ENCODE peak calls at places on chromosomes 4 and X, in eight cellular contexts. O is IMR-90, E is K562, F is HCT116, S is mammary epithelial cell, M is fibroblast of lung, J is PC-3, Y is keratinocyte. R is an unnamed sample.

GRCh38 chrX:110944793-110945466 is 149.3 kb upstream of the CHRDL1 start:
- DNase-seq in O (no peak), E (no peak), F (no peak), S (peak; percentile 69), M (no peak), J (no peak), Y (no peak), R (no peak)

GRCh38 chr4:155705664-155706063 is 39.0 kb downstream of the GUCY1A1 start:
- DNase-seq in O (peak; percentile 64), E (no peak), F (no peak), S (no peak), M (peak; percentile 88), J (peak; percentile 10), Y (no peak), R (peak; percentile 33)

GRCh38 chr4:185305979-185306442 is 89.7 kb downstream of the LRP2BP start:
- DNase-seq in O (peak; percentile 97), E (no peak), F (peak; percentile 83), S (peak; percentile 99), M (peak; percentile 78), J (peak; percentile 95), Y (peak; percentile 86), R (no peak)

GRCh38 chr4:54556587-54556986 is 101.2 kb upstream of the KIT start:
- DNase-seq in O (no peak), E (no peak), F (no peak), S (no peak), M (no peak), J (no peak), Y (no peak), R (no peak)

GRCh38 chr4:56220261-56220660 is 167.0 kb downstream of the AASDH start:
- DNase-seq in O (peak; percentile 2), E (no peak), F (no peak), S (no peak), M (peak; percentile 41), J (no peak), Y (no peak), R (no peak)

GRCh38 chr4:134934036-134934806 is 732.6 kb upstream of the PABPC4L start:
- DNase-seq in O (no peak), E (no peak), F (no peak), S (no peak), M (no peak), J (no peak), Y (no peak), R (no peak)

GRCh38 chr4:114598191-114599121 is at the start of gene UGT8:
- DNase-seq in O (no peak), E (peak; percentile 49), F (peak; percentile 35), S (peak; percentile 32), M (peak; percentile 11), J (peak; percentile 34), Y (no peak), R (peak; percentile 91)

GRCh38 chr4:88674989-88675388 is 22.6 kb downstream of the NAP1L5 start:
- DNase-seq in O (peak; percentile 83), E (no peak), F (no peak), S (peak; percentile 5), M (peak; percentile 26), J (no peak), Y (no peak), R (no peak)

GRCh38 chr4:77190053-77190452 is 33.0 kb downstream of the CCNG2 start:
- DNase-seq in O (peak; percentile 6), E (no peak), F (no peak), S (peak; percentile 61), M (no peak), J (peak; percentile 76), Y (no peak), R (no peak)
- TF ChIP-seq CTCF in O (no peak), E (peak; percentile 33), F (peak; percentile 15), S (no peak), M (no peak), J (peak; percentile 12), Y (no peak), R (no peak)

GRCh38 chr4:36242629-36243354 is 1.5 kb downstream of the ARAP2 start:
- DNase-seq in O (no peak), E (no peak), F (no peak), S (no peak), M (peak; percentile 3), J (peak; percentile 33), Y (no peak), R (no peak)
- H3K27ac ChIP-seq in O (no peak overlapping the region), E (no peak overlapping the region), F (no peak overlapping the region), S (peak overlapping the region; percentile 45), M (no peak overlapping the region), J (no peak overlapping the region), Y (peak overlapping the region; percentile 87), R (no peak overlapping the region)

DNA sequence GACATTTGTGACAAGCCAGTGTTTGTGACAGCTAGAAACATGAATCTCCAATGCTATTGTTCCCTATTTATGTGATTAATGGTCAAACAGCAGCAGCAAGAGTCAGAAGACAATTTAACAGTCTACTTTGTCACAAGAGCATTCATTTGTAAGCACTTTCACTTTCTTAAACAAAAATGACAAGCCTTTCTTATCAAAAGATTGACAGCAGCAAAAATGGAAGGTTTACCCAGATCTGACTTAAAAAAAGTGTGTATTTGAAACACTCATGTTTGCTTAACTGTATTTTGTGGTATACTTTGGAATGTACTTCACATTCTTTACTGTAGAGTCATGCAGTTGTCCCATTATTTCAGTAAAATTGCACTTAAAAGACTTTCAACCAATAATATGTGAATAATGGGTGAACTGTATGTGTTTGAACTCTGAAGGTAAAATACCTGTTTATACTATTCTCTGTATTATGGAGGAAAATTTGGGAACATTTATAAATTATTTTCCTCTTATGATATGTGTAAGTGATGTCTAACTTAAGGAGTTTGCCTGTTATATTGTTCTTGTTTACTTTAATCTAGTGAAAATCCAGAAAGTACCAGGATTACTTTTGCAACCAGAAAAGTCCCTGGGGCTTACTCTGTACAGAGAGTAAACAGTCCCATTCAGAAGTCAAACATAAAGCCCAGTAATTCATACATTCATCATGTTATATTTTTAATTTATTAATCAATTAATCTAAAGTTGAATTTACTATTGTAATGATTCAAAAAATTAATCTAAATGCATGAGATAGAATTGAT is 314.9 kb upstream of the TRAM1L1 start:
- DNase-seq in O (peak; percentile 77), E (no peak), F (peak; percentile 18), S (peak; percentile 60), M (peak; percentile 79), J (peak; percentile 81), Y (peak; percentile 21), R (no peak)
- H3K9ac ChIP-seq in O (no peak overlapping the region), E (no peak overlapping the region), F (no peak overlapping the region), S (no peak overlapping the region), M (no peak overlapping the region), J (no peak overlapping the region), Y (no peak overlapping the region), R (no peak overlapping the region)

GRCh38 chrX:138917781-138918180 is 206.3 kb upstream of the FGF13 start:
- DNase-seq in O (peak; percentile 0), E (no peak), F (no peak), S (peak; percentile 48), M (peak; percentile 31), J (peak; percentile 80), Y (no peak), R (no peak)
- TF ChIP-seq CTCF in O (no peak), E (no peak), F (no peak), S (no peak), M (no peak), J (no peak), Y (no peak), R (no peak)

DNA sequence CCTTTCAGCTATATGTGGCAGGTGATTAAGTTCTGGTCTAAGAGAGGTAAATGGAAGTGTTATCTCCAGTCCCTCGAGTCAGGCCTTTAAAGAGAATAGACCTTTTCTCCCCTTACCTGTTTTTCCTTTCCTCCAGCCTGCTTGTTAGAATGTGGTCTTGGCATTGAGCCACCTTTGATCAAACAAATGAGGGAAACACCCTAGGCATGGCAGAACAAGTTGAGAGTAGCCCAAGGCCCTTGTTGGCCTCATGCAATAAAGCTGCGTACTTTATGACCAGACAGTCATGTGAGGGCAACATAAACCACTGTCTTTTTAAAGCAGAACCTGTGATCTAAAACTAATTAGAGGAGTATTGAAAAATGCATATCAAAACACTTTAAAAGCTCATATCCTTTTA is 13.2 kb upstream of the IL13RA2 start:
- DNase-seq in O (no peak), E (no peak), F (no peak), S (peak; percentile 92), M (no peak), J (peak; percentile 85), Y (peak; percentile 75), R (no peak)
- H3K27ac ChIP-seq in O (no peak overlapping the region), E (no peak overlapping the region), F (no peak overlapping the region), S (peak overlapping the region; percentile 63), M (no peak overlapping the region), J (peak overlapping the region; percentile 73), Y (peak overlapping the region; percentile 80), R (no peak overlapping the region)

GRCh38 chrX:107449490-107450175 is at the start of gene FRMPD3:
- DNase-seq in O (no peak), E (no peak), F (no peak), S (no peak), M (no peak), J (no peak), Y (no peak), R (no peak)

GRCh38 chrX:107450823-107451509 is 1.5 kb downstream of the FRMPD3 start:
- DNase-seq in O (no peak), E (peak; percentile 37), F (no peak), S (no peak), M (no peak), J (no peak), Y (no peak), R (no peak)

GRCh38 chrX:107447642-107448041 is 1.8 kb upstream of the FRMPD3 start:
- DNase-seq in O (no peak), E (no peak), F (no peak), S (no peak), M (no peak), J (no peak), Y (no peak), R (no peak)

GRCh38 chrX:107451754-107452153 is 2.3 kb downstream of the FRMPD3 start:
- DNase-seq in O (no peak), E (no peak), F (no peak), S (no peak), M (no peak), J (no peak), Y (no peak), R (no peak)

GRCh38 chrX:107448625-107449468 is 605 bp upstream of the FRMPD3 start:
- DNase-seq in O (no peak), E (no peak), F (no peak), S (no peak), M (no peak), J (peak; percentile 25), Y (no peak), R (peak; percentile 65)
- H3K9ac ChIP-seq in O (no peak overlapping the region), E (no peak overlapping the region), F (no peak overlapping the region), S (no peak overlapping the region), M (no peak overlapping the region), J (no peak overlapping the region), Y (no peak overlapping the region), R (no peak overlapping the region)

DNA sequence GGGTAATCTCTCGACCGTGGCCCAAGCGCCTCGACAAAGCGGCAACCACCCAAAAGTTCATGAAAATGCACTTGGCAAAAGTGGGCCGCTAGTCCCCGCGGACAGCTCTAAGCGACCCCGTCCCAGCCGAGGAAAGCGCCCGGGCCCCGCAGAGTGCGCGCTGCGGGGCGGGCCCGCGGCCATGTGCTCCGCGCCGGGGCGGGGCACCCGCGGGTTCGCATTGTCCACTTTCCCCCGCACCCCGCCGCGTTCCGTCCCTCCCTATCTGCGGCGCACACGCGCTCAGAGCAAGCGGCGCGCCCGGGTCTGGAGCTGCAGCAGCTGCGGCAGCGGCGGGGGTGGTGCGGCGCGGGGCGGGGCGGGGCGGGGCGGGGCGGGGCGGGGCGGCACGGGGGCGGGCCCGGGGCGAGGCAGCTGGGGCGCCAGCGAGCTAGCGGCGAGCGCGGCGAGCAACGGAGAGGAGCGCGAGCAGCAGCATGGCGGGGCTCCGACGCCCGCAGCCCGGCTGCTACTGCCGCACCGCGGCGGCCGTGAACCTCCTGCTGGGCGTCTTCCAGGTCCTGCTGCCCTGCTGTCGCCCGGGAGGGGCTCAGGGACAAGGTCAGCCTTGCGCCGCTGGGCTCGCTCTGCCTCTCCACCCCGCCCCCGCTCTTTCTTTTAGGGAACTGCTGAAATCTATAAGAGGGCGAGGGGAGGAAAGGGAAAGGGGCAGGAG is at the start of gene TMEM131L:
- DNase-seq in O (peak; percentile 52), E (peak; percentile 92), F (peak; percentile 21), S (peak; percentile 64), M (peak; percentile 64), J (peak; percentile 53), Y (no peak), R (peak; percentile 92)
- TF ChIP-seq CTCF in O (no peak), E (peak; percentile 46), F (no peak), S (no peak), M (peak; percentile 21), J (no peak), Y (peak; percentile 25), R (no peak)